ENCODE peak calls at places on chromosomes 6 and 20, in seven cellular contexts. One of them, this sample, is unnamed.

GRCh38 chr20:29689411-29690225 is 1567.8 kb upstream of the DEFB115 start:
- DNase-seq in K562: peak
- DNase-seq in BE2C: peak
- DNase-seq in fibroblast of lung: no peak
- DNase-seq in sigmoid colon: peak
- DNase-seq in cardiac muscle cell: peak
- DNase-seq in pancreas: no peak
- DNase-seq in this sample: no peak

GRCh38 chr6:141244366-141244765 is 888.4 kb upstream of the GJE1 start:
- DNase-seq in sigmoid colon: no peak
- DNase-seq in cardiac muscle cell: no peak
- DNase-seq in pancreas: no peak
- DNase-seq in BE2C: no peak
- DNase-seq in K562: no peak
- DNase-seq in fibroblast of lung: peak
- DNase-seq in this sample: no peak

GRCh38 chr20:44023515-44024371 is 109.1 kb downstream of the TOX2 start:
- DNase-seq in BE2C: no peak
- DNase-seq in K562: no peak
- DNase-seq in fibroblast of lung: no peak
- DNase-seq in pancreas: no peak
- DNase-seq in cardiac muscle cell: no peak
- DNase-seq in sigmoid colon: no peak
- DNase-seq in this sample: no peak

GRCh38 chr6:110944681-110945151 is 13.8 kb upstream of the GTF3C6 start:
- DNase-seq in K562: peak
- DNase-seq in fibroblast of lung: peak
- DNase-seq in BE2C: no peak
- DNase-seq in cardiac muscle cell: peak
- DNase-seq in pancreas: no peak
- DNase-seq in sigmoid colon: no peak
- DNase-seq in this sample: peak

GRCh38 chr6:38127284-38127683 is 307.8 kb downstream of the ZFAND3 start:
- DNase-seq in sigmoid colon: no peak
- DNase-seq in pancreas: no peak
- DNase-seq in cardiac muscle cell: no peak
- DNase-seq in BE2C: no peak
- DNase-seq in fibroblast of lung: no peak
- DNase-seq in K562: no peak
- DNase-seq in this sample: no peak

GRCh38 chr6:82680192-82680591 is 316.6 kb downstream of the TPBG start:
- DNase-seq in fibroblast of lung: no peak
- DNase-seq in sigmoid colon: no peak
- DNase-seq in BE2C: no peak
- DNase-seq in cardiac muscle cell: no peak
- DNase-seq in pancreas: no peak
- DNase-seq in K562: no peak
- DNase-seq in this sample: no peak

GRCh38 chr6:13278991-13279390 is 49.3 kb downstream of the TBC1D7 start:
- DNase-seq in BE2C: no peak
- DNase-seq in pancreas: no peak
- DNase-seq in K562: no peak
- DNase-seq in cardiac muscle cell: no peak
- DNase-seq in fibroblast of lung: no peak
- DNase-seq in sigmoid colon: no peak
- DNase-seq in this sample: no peak

GRCh38 chr6:5094327-5094726 is 9.2 kb downstream of the PPP1R3G start:
- DNase-seq in fibroblast of lung: peak
- DNase-seq in pancreas: no peak
- DNase-seq in sigmoid colon: no peak
- DNase-seq in BE2C: no peak
- DNase-seq in cardiac muscle cell: peak
- DNase-seq in K562: no peak
- DNase-seq in this sample: no peak

GRCh38 chr20:44858959-44859358 is 26.5 kb upstream of the YWHAB start:
- DNase-seq in K562: peak
- DNase-seq in sigmoid colon: no peak
- DNase-seq in BE2C: no peak
- DNase-seq in cardiac muscle cell: peak
- DNase-seq in fibroblast of lung: peak
- DNase-seq in pancreas: no peak
- DNase-seq in this sample: no peak

GRCh38 chr6:121310495-121310894 is 23.8 kb downstream of the TBC1D32 start:
- DNase-seq in BE2C: no peak
- DNase-seq in pancreas: no peak
- DNase-seq in sigmoid colon: no peak
- DNase-seq in fibroblast of lung: no peak
- DNase-seq in K562: no peak
- DNase-seq in cardiac muscle cell: no peak
- DNase-seq in this sample: no peak

GRCh38 chr6:41568585-41569384 is 22.6 kb downstream of the FOXP4 start:
- DNase-seq in sigmoid colon: no peak
- DNase-seq in K562: no peak
- DNase-seq in BE2C: no peak
- DNase-seq in cardiac muscle cell: no peak
- DNase-seq in pancreas: peak
- DNase-seq in fibroblast of lung: peak
- DNase-seq in this sample: no peak

GRCh38 chr6:74431873-74432272 is 735.9 kb downstream of the CD109 start:
- DNase-seq in cardiac muscle cell: no peak
- DNase-seq in fibroblast of lung: no peak
- DNase-seq in pancreas: no peak
- DNase-seq in BE2C: no peak
- DNase-seq in K562: no peak
- DNase-seq in sigmoid colon: no peak
- DNase-seq in this sample: no peak

GRCh38 chr20:36919715-36920333 is 31.7 kb downstream of the SAMHD1 start:
- DNase-seq in fibroblast of lung: peak
- DNase-seq in sigmoid colon: no peak
- DNase-seq in pancreas: no peak
- DNase-seq in cardiac muscle cell: peak
- DNase-seq in BE2C: peak
- DNase-seq in K562: peak
- DNase-seq in this sample: peak

GRCh38 chr20:47055699-47056369 is 161.2 kb downstream of the EYA2 start:
- DNase-seq in fibroblast of lung: peak
- DNase-seq in cardiac muscle cell: no peak
- DNase-seq in BE2C: no peak
- DNase-seq in sigmoid colon: no peak
- DNase-seq in K562: no peak
- DNase-seq in pancreas: no peak
- DNase-seq in this sample: no peak

GRCh38 chr20:63361507-63362425 is 617 bp upstream of the CHRNA4 start:
- DNase-seq in sigmoid colon: no peak
- DNase-seq in K562: no peak
- DNase-seq in fibroblast of lung: no peak
- DNase-seq in pancreas: no peak
- DNase-seq in cardiac muscle cell: no peak
- DNase-seq in BE2C: no peak
- DNase-seq in this sample: no peak

GRCh38 chr6:14758421-14759043 is 487.3 kb upstream of the JARID2 start:
- DNase-seq in K562: no peak
- DNase-seq in BE2C: no peak
- DNase-seq in sigmoid colon: no peak
- DNase-seq in fibroblast of lung: no peak
- DNase-seq in pancreas: no peak
- DNase-seq in cardiac muscle cell: no peak
- DNase-seq in this sample: no peak

GRCh38 chr20:14960837-14961236 is 623.4 kb upstream of the FLRT3 start:
- DNase-seq in BE2C: no peak
- DNase-seq in pancreas: no peak
- DNase-seq in K562: no peak
- DNase-seq in fibroblast of lung: no peak
- DNase-seq in cardiac muscle cell: no peak
- DNase-seq in sigmoid colon: no peak
- DNase-seq in this sample: no peak

GRCh38 chr6:17012421-17013225 is 89.2 kb upstream of the STMND1 start:
- DNase-seq in cardiac muscle cell: peak
- DNase-seq in BE2C: no peak
- DNase-seq in sigmoid colon: peak
- DNase-seq in pancreas: no peak
- DNase-seq in fibroblast of lung: peak
- DNase-seq in K562: no peak
- DNase-seq in this sample: no peak

GRCh38 chr6:90039911-90040310 is 145.6 kb downstream of the GJA10 start:
- DNase-seq in BE2C: no peak
- DNase-seq in sigmoid colon: no peak
- DNase-seq in cardiac muscle cell: no peak
- DNase-seq in K562: no peak
- DNase-seq in pancreas: no peak
- DNase-seq in fibroblast of lung: peak
- DNase-seq in this sample: no peak

GRCh38 chr6:32086661-32087573 is 22.2 kb downstream of the TNXB start:
- DNase-seq in BE2C: no peak
- DNase-seq in fibroblast of lung: peak
- DNase-seq in cardiac muscle cell: peak
- DNase-seq in sigmoid colon: no peak
- DNase-seq in pancreas: no peak
- DNase-seq in K562: no peak
- DNase-seq in this sample: peak

GRCh38 chr6:119079288-119079809 is 885 bp upstream of the FAM184A start:
- DNase-seq in pancreas: no peak
- DNase-seq in cardiac muscle cell: peak
- DNase-seq in BE2C: no peak
- DNase-seq in sigmoid colon: no peak
- DNase-seq in fibroblast of lung: peak
- DNase-seq in K562: no peak
- DNase-seq in this sample: no peak

GRCh38 chr6:52846002-52846401 is 5.4 kb upstream of the GSTA5 start:
- DNase-seq in cardiac muscle cell: no peak
- DNase-seq in sigmoid colon: no peak
- DNase-seq in BE2C: no peak
- DNase-seq in fibroblast of lung: no peak
- DNase-seq in pancreas: no peak
- DNase-seq in K562: no peak
- DNase-seq in this sample: no peak

GRCh38 chr6:168155193-168155592 is 76.2 kb upstream of the FRMD1 start:
- DNase-seq in fibroblast of lung: peak
- DNase-seq in BE2C: no peak
- DNase-seq in sigmoid colon: peak
- DNase-seq in K562: no peak
- DNase-seq in cardiac muscle cell: peak
- DNase-seq in pancreas: no peak
- DNase-seq in this sample: no peak

GRCh38 chr20:22620342-22620741 is 36.0 kb upstream of the FOXA2 start:
- DNase-seq in K562: no peak
- DNase-seq in BE2C: no peak
- DNase-seq in pancreas: no peak
- DNase-seq in sigmoid colon: no peak
- DNase-seq in fibroblast of lung: no peak
- DNase-seq in cardiac muscle cell: no peak
- DNase-seq in this sample: no peak

GRCh38 chr20:24814556-24815195 is 134.4 kb upstream of the CST7 start:
- DNase-seq in BE2C: no peak
- DNase-seq in cardiac muscle cell: no peak
- DNase-seq in pancreas: no peak
- DNase-seq in sigmoid colon: no peak
- DNase-seq in K562: no peak
- DNase-seq in fibroblast of lung: no peak
- DNase-seq in this sample: no peak

GRCh38 chr6:161242779-161243693 is 30.8 kb downstream of the AGPAT4 start:
- DNase-seq in BE2C: no peak
- DNase-seq in K562: no peak
- DNase-seq in pancreas: no peak
- DNase-seq in cardiac muscle cell: peak
- DNase-seq in sigmoid colon: peak
- DNase-seq in fibroblast of lung: peak
- DNase-seq in this sample: no peak

GRCh38 chr20:14664101-14664500 is 326.7 kb upstream of the FLRT3 start:
- DNase-seq in pancreas: no peak
- DNase-seq in K562: no peak
- DNase-seq in sigmoid colon: no peak
- DNase-seq in cardiac muscle cell: no peak
- DNase-seq in BE2C: no peak
- DNase-seq in fibroblast of lung: no peak
- DNase-seq in this sample: no peak

GRCh38 chr20:50133474-50134217 is 19.9 kb downstream of the PEDS1 start:
- DNase-seq in cardiac muscle cell: no peak
- DNase-seq in sigmoid colon: no peak
- DNase-seq in K562: no peak
- DNase-seq in BE2C: no peak
- DNase-seq in fibroblast of lung: no peak
- DNase-seq in pancreas: no peak
- DNase-seq in this sample: no peak
- TF ChIP-seq CTCF in cardiac muscle cell: peak
- TF ChIP-seq CTCF in sigmoid colon: no peak
- TF ChIP-seq CTCF in K562: no peak
- TF ChIP-seq CTCF in BE2C: peak
- TF ChIP-seq CTCF in fibroblast of lung: peak
- TF ChIP-seq CTCF in pancreas: no peak
- TF ChIP-seq CTCF in this sample: peak

DNA sequence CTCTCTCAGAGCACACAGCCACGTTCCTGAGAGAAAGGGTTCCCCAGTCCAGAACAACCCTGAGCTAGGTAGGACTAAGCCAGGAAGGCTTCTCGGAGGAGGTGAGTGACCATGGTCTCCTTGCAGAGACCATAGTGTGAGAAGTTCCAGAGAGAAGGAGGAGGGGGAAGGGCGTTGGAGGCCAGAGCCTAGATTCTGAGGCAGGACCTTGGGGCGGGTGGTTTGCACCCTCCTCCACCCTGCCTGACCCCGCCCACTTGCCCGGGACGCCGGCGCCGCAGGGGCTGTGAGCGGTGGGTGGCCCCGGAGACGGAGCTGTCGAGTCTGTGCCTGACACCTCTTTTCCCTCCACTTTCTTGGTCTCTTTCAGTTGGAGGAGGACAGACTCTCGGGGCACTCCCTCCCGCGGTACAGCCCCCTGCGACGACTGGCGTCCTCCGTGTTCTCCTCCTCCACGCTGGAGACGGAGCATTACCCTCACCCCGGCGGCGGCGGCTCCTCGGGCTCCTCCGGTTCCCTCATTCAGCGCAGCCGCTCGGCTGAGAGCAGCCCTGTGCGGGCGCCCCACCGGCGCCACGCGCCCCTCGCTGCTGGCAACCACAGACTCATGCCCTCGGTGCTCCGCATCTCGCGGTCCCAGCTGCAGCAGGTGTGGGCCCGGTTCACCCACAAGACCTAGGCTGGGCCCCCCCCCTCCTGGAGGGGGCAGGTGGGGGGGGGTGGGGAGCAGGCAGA is 26.2 kb downstream of the TTBK1 start:
- DNase-seq in sigmoid colon: no peak
- DNase-seq in K562: peak
- DNase-seq in BE2C: peak
- DNase-seq in pancreas: peak
- DNase-seq in fibroblast of lung: no peak
- DNase-seq in cardiac muscle cell: no peak
- DNase-seq in this sample: no peak
- H3K4me3 ChIP-seq in sigmoid colon: peak
- H3K4me3 ChIP-seq in K562: no peak
- H3K4me3 ChIP-seq in BE2C: peak
- H3K4me3 ChIP-seq in pancreas: no peak
- H3K4me3 ChIP-seq in fibroblast of lung: peak
- H3K4me3 ChIP-seq in cardiac muscle cell: no peak
- H3K4me3 ChIP-seq in this sample: peak

GRCh38 chr6:91761621-91762020 is 1174.7 kb upstream of the MAP3K7 start:
- DNase-seq in sigmoid colon: no peak
- DNase-seq in K562: no peak
- DNase-seq in cardiac muscle cell: no peak
- DNase-seq in pancreas: no peak
- DNase-seq in fibroblast of lung: no peak
- DNase-seq in BE2C: no peak
- DNase-seq in this sample: no peak
- TF ChIP-seq CTCF in sigmoid colon: no peak
- TF ChIP-seq CTCF in K562: no peak
- TF ChIP-seq CTCF in cardiac muscle cell: no peak
- TF ChIP-seq CTCF in pancreas: no peak
- TF ChIP-seq CTCF in fibroblast of lung: no peak
- TF ChIP-seq CTCF in BE2C: no peak
- TF ChIP-seq CTCF in this sample: no peak

GRCh38 chr6:158596861-158597260 is 37.0 kb downstream of the TMEM181 start:
- DNase-seq in pancreas: no peak
- DNase-seq in cardiac muscle cell: no peak
- DNase-seq in K562: no peak
- DNase-seq in sigmoid colon: no peak
- DNase-seq in BE2C: no peak
- DNase-seq in fibroblast of lung: no peak
- DNase-seq in this sample: no peak
- H3K4me3 ChIP-seq in pancreas: no peak
- H3K4me3 ChIP-seq in cardiac muscle cell: no peak
- H3K4me3 ChIP-seq in K562: no peak
- H3K4me3 ChIP-seq in sigmoid colon: no peak
- H3K4me3 ChIP-seq in BE2C: no peak
- H3K4me3 ChIP-seq in fibroblast of lung: no peak
- H3K4me3 ChIP-seq in this sample: no peak

This sample was measured in GM12864.